ENCODE peak calls at places on chromosomes 5 and 9, in nine cellular contexts. M is left ventricle myocardium superior; Z is SK-MEL-5; P is amniotic epithelial cell; Y is IMR-90; B is stimulated activated CD8-positive, alpha-beta memory T cell treated with anti-CD3 and anti-CD28 coated beads, Interleukin-4, amount 100 ng/mL, for 24 hours; G is stimulated activated CD4-positive, alpha-beta T cell treated with anti-CD3 and anti-CD28 coated beads, Interleukin-12 subunit alpha, Interleukin-12 subunit beta, amount 100 ng/mL, for 4 hours; K is fibroblast of mammary gland; E is A549. J is an unnamed sample.

GRCh38 chr9:74281674-74282073 is 215.5 kb upstream of the RORB start:
- DNase-seq in M (no peak), Z (peak), P (no peak), Y (no peak), B (no peak), G (no peak), K (no peak), E (no peak), J (no peak)

GRCh38 chr9:94161673-94162072 is 77.4 kb downstream of the PTPDC1 start:
- DNase-seq in M (no peak), Z (no peak), P (no peak), Y (no peak), B (no peak), G (no peak), K (no peak), E (no peak), J (no peak)

GRCh38 chr9:127626752-127627493 is 14.8 kb downstream of the STXBP1 start:
- DNase-seq in M (no peak), Z (no peak), P (no peak), Y (no peak), B (no peak), G (no peak), K (no peak), E (no peak), J (no peak)

GRCh38 chr5:131622633-131623032 is 12.4 kb downstream of the RAPGEF6 start:
- DNase-seq in M (no peak), Z (peak), P (peak), Y (peak), B (no peak), G (no peak), K (peak), E (no peak), J (no peak)

GRCh38 chr9:13896922-13897835 is 416.8 kb downstream of the NFIB start:
- DNase-seq in M (no peak), Z (no peak), P (no peak), Y (no peak), B (no peak), G (no peak), K (no peak), E (no peak), J (no peak)

GRCh38 chr5:111934511-111934910 is 177.5 kb upstream of the NREP start:
- DNase-seq in M (no peak), Z (no peak), P (peak), Y (no peak), B (no peak), G (no peak), K (no peak), E (no peak), J (peak)

GRCh38 chr5:154505567-154505966 is 27.5 kb upstream of the HAND1 start:
- DNase-seq in M (no peak), Z (no peak), P (no peak), Y (no peak), B (no peak), G (no peak), K (no peak), E (no peak), J (no peak)

GRCh38 chr5:98368141-98368540 is 405.3 kb upstream of the RGMB start:
- DNase-seq in M (no peak), Z (no peak), P (peak), Y (peak), B (no peak), G (no peak), K (peak), E (no peak), J (peak)

GRCh38 chr9:93861736-93862358 is 93.3 kb downstream of the BARX1 start:
- DNase-seq in M (no peak), Z (no peak), P (no peak), Y (no peak), B (no peak), G (no peak), K (no peak), E (no peak), J (no peak)

GRCh38 chr9:14238044-14238443 is 75.9 kb downstream of the NFIB start:
- DNase-seq in M (no peak), Z (peak), P (no peak), Y (peak), B (no peak), G (no peak), K (peak), E (peak), J (peak)

GRCh38 chr9:28610339-28610738 is 1037.1 kb upstream of the C9orf72 start:
- DNase-seq in M (no peak), Z (no peak), P (no peak), Y (no peak), B (no peak), G (no peak), K (no peak), E (no peak), J (no peak)

GRCh38 chr9:133397370-133397769 is 20.4 kb downstream of the REXO4 start:
- DNase-seq in M (no peak), Z (no peak), P (no peak), Y (no peak), B (no peak), G (no peak), K (no peak), E (no peak), J (no peak)

GRCh38 chr5:156259618-156260017 is 67.3 kb upstream of the SGCD start:
- DNase-seq in M (no peak), Z (peak), P (no peak), Y (no peak), B (no peak), G (no peak), K (no peak), E (no peak), J (no peak)

GRCh38 chr9:77454668-77455067 is 193.5 kb downstream of the GNA14 start:
- DNase-seq in M (no peak), Z (no peak), P (no peak), Y (peak), B (no peak), G (no peak), K (peak), E (no peak), J (peak)

GRCh38 chr5:15587941-15588340 is 88.0 kb downstream of the FBXL7 start:
- DNase-seq in M (no peak), Z (no peak), P (peak), Y (no peak), B (no peak), G (no peak), K (peak), E (no peak), J (no peak)

GRCh38 chr5:131252824-131253171 is 11.1 kb upstream of the CDC42SE2 start:
- DNase-seq in M (peak), Z (no peak), P (no peak), Y (no peak), B (peak), G (peak), K (no peak), E (no peak), J (no peak)

GRCh38 chr5:137995077-137995746 is 37.7 kb downstream of the FAM13B start:
- DNase-seq in M (no peak), Z (peak), P (peak), Y (peak), B (no peak), G (no peak), K (peak), E (no peak), J (peak)

GRCh38 chr5:68187268-68188055 is 28.1 kb upstream of the PIK3R1 start:
- DNase-seq in M (peak), Z (no peak), P (peak), Y (peak), B (no peak), G (no peak), K (no peak), E (no peak), J (peak)

GRCh38 chr5:112329429-112330090 is 89.5 kb downstream of the EPB41L4A start:
- DNase-seq in M (no peak), Z (no peak), P (no peak), Y (no peak), B (no peak), G (no peak), K (no peak), E (no peak), J (no peak)

GRCh38 chr5:6125781-6126180 is 252.6 kb downstream of the MED10 start:
- DNase-seq in M (no peak), Z (no peak), P (no peak), Y (no peak), B (no peak), G (no peak), K (no peak), E (no peak), J (peak)

GRCh38 chr5:43603535-43604363 is 769 bp downstream of the NNT start:
- DNase-seq in M (peak), Z (peak), P (peak), Y (peak), B (peak), G (peak), K (peak), E (no peak), J (peak)

GRCh38 chr9:106716820-106717219 is 146.1 kb upstream of the ZNF462 start:
- DNase-seq in M (no peak), Z (no peak), P (no peak), Y (peak), B (no peak), G (no peak), K (no peak), E (no peak), J (peak)

GRCh38 chr5:173920024-173920753 is 32.0 kb downstream of the CPEB4 start:
- DNase-seq in M (no peak), Z (no peak), P (no peak), Y (peak), B (no peak), G (no peak), K (no peak), E (no peak), J (peak)

GRCh38 chr5:114185274-114185673 is 176.6 kb upstream of the KCNN2 start:
- DNase-seq in M (peak), Z (peak), P (peak), Y (no peak), B (no peak), G (no peak), K (peak), E (no peak), J (no peak)

GRCh38 chr5:93894471-93895354 is 153.3 kb upstream of the POU5F2 start:
- DNase-seq in M (no peak), Z (peak), P (peak), Y (peak), B (no peak), G (no peak), K (peak), E (no peak), J (peak)

GRCh38 chr9:137514691-137515337 is 35.4 kb downstream of the PNPLA7 start:
- DNase-seq in M (no peak), Z (no peak), P (no peak), Y (no peak), B (no peak), G (no peak), K (no peak), E (no peak), J (no peak)

GRCh38 chr5:132388244-132389050 is 18.9 kb downstream of the SLC22A5 start:
- DNase-seq in M (no peak), Z (no peak), P (peak), Y (peak), B (no peak), G (no peak), K (peak), E (no peak), J (peak)

GRCh38 chr9:137454145-137454505 is 5.0 kb downstream of the NSMF start:
- DNase-seq in M (peak), Z (no peak), P (peak), Y (no peak), B (no peak), G (peak), K (no peak), E (no peak), J (peak)

GRCh38 chr5:111389390-111390082 is 122.8 kb downstream of the STARD4 start:
- DNase-seq in M (no peak), Z (peak), P (peak), Y (peak), B (no peak), G (no peak), K (peak), E (no peak), J (peak)

GRCh38 chr5:91219803-91220371 is 163.2 kb downstream of the ARRDC3 start:
- DNase-seq in M (peak), Z (peak), P (no peak), Y (peak), B (no peak), G (peak), K (peak), E (peak), J (peak)